ENCODE peak calls at places on chromosomes 2 and 18, in nine cellular contexts. I is HFF-Myc; V is NCI-H1105; R is NCI-H1092 treated with DMSO at 0.1 percent for 48 hours; D is skeletal muscle cell; Z is stimulated activated CD4-positive, alpha-beta T cell treated with anti-CD3 and anti-CD28 coated beads, Interleukin-15, amount 100 ng/mL, for 1 hour; M is HAP-1; U is mucosa of gallbladder; H is naive thymus-derived CD8-positive, alpha-beta T cell. S is an unnamed sample.

GRCh38 chr2:80670763-80671162 is 366.2 kb upstream of the LRRTM1 start:
- DNase-seq in D (no peak), U (no peak), M (no peak), Z (no peak), H (no peak), R (no peak), I (no peak), V (no peak), S (no peak)

GRCh38 chr2:33136570-33136969 is 189.8 kb downstream of the LTBP1 start:
- DNase-seq in H (no peak), Z (no peak), D (no peak), M (no peak), I (no peak), R (no peak), U (no peak), V (no peak), S (no peak)

GRCh38 chr2:100396483-100396882 is 21.0 kb downstream of the CHST10 start:
- DNase-seq in Z (no peak), M (no peak), R (no peak), U (no peak), D (no peak), I (no peak), H (no peak), V (no peak), S (no peak)

GRCh38 chr18:62105373-62105772 is 81.5 kb downstream of the PIGN start:
- DNase-seq in R (no peak), H (no peak), M (no peak), U (no peak), I (no peak), Z (no peak), D (no peak), V (no peak), S (no peak)

GRCh38 chr2:231235217-231235616 is 36.8 kb downstream of the ARMC9 start:
- DNase-seq in R (no peak), M (no peak), Z (no peak), V (no peak), I (no peak), H (no peak), D (no peak), U (no peak), S (no peak)

GRCh38 chr2:192243488-192243887 is 48.8 kb upstream of the TMEFF2 start:
- DNase-seq in U (no peak), V (no peak), I (peak; percentile 19), H (no peak), D (peak; percentile 64), Z (no peak), M (no peak), R (no peak), S (no peak)

GRCh38 chr18:49933530-49933929 is 120.2 kb upstream of the ACAA2 start:
- DNase-seq in H (no peak), D (peak; percentile 56), Z (no peak), I (peak; percentile 22), M (no peak), V (no peak), U (no peak), R (no peak), S (no peak)

GRCh38 chr2:69278366-69278765 is 108.7 kb downstream of the GFPT1 start:
- DNase-seq in M (no peak), D (no peak), Z (no peak), I (no peak), U (no peak), R (no peak), V (no peak), H (no peak), S (no peak)

GRCh38 chr2:69013123-69013836 is at the start of gene ANTXR1:
- DNase-seq in H (no peak), V (peak; percentile 79), M (peak; percentile 82), D (peak; percentile 47), U (peak; percentile 21), R (peak; percentile 71), I (peak; percentile 67), Z (no peak), S (no peak)

GRCh38 chr18:64165906-64166305 is 17.0 kb upstream of the LINC00305 start:
- DNase-seq in Z (no peak), V (no peak), U (no peak), M (no peak), H (no peak), I (no peak), D (peak; percentile 79), R (no peak), S (no peak)

GRCh38 chr18:55109818-55110414 is 150.7 kb upstream of the CCDC68 start:
- DNase-seq in I (no peak), Z (no peak), M (no peak), U (no peak), V (no peak), H (no peak), D (no peak), R (no peak), S (no peak)

GRCh38 chr18:34658101-34658500 is 52.0 kb upstream of the DTNA start:
- DNase-seq in Z (no peak), R (no peak), V (no peak), U (no peak), H (no peak), M (no peak), I (no peak), D (no peak), S (no peak)

GRCh38 chr2:204670124-204670523 is 124.8 kb downstream of the PARD3B start:
- DNase-seq in U (no peak), V (no peak), D (no peak), M (peak; percentile 18), Z (no peak), R (peak; percentile 30), I (no peak), H (no peak), S (no peak)

GRCh38 chr2:19425419-19425818 is 67.0 kb upstream of the OSR1 start:
- DNase-seq in I (no peak), U (no peak), M (no peak), D (peak; percentile 71), Z (no peak), R (no peak), H (no peak), V (no peak), S (no peak)

GRCh38 chr2:134337617-134338016 is 83.7 kb downstream of the MGAT5 start:
- DNase-seq in I (no peak), M (no peak), U (no peak), R (no peak), H (no peak), V (no peak), D (no peak), Z (no peak), S (no peak)

GRCh38 chr18:78376036-78376435 is 603.6 kb upstream of the SALL3 start:
- DNase-seq in M (no peak), V (peak; percentile 7), D (no peak), I (no peak), R (no peak), Z (no peak), H (no peak), U (no peak), S (no peak)

GRCh38 chr2:218026244-218026643 is 23.4 kb upstream of the TNS1 start:
- DNase-seq in Z (no peak), M (peak; percentile 4), I (no peak), U (no peak), R (no peak), H (no peak), V (no peak), D (no peak), S (no peak)

GRCh38 chr18:12518832-12519534 is 111.3 kb downstream of the PRELID3A start:
- DNase-seq in H (no peak), Z (no peak), U (no peak), M (peak; percentile 21), R (no peak), V (no peak), I (no peak), D (no peak), S (no peak)

GRCh38 chr2:157936464-157936863 is 60.3 kb upstream of the ACVR1 start:
- DNase-seq in H (no peak), Z (no peak), U (no peak), D (peak; percentile 4), V (no peak), R (no peak), M (no peak), I (no peak), S (no peak)

GRCh38 chr18:70322928-70323327 is 34.1 kb downstream of the SOCS6 start:
- DNase-seq in V (no peak), D (peak; percentile 77), R (no peak), I (no peak), U (no peak), H (no peak), M (no peak), Z (no peak), S (no peak)

GRCh38 chr2:65033178-65033577 is 23.0 kb upstream of the CEP68 start:
- DNase-seq in R (no peak), M (peak; percentile 21), I (no peak), D (no peak), Z (no peak), U (no peak), H (no peak), V (no peak), S (no peak)

GRCh38 chr2:101873543-101873942 is 118.2 kb upstream of the IL1R2 start:
- DNase-seq in D (no peak), U (no peak), V (no peak), H (no peak), R (peak; percentile 1), Z (no peak), I (no peak), M (no peak), S (no peak)

GRCh38 chr2:240959941-240960308 is 38.5 kb upstream of the SNED1 start:
- DNase-seq in Z (no peak), M (peak; percentile 4), D (no peak), I (no peak), R (no peak), U (no peak), V (no peak), H (no peak), S (no peak)

GRCh38 chr2:85673736-85674375 is 5.9 kb upstream of the SFTPB start:
- DNase-seq in U (no peak), D (no peak), R (no peak), I (no peak), M (no peak), H (no peak), Z (no peak), V (no peak), S (no peak)

GRCh38 chr2:236969767-236970655 is 115.7 kb upstream of the COPS8 start:
- DNase-seq in M (no peak), D (no peak), Z (no peak), R (no peak), I (no peak), V (no peak), H (no peak), U (no peak), S (no peak)

GRCh38 chr2:41933035-41933429 is 114.8 kb upstream of the PKDCC start:
- DNase-seq in D (no peak), I (no peak), V (no peak), H (no peak), R (no peak), U (no peak), M (no peak), Z (no peak), S (no peak)

GRCh38 chr2:45729753-45730512 is 78.5 kb downstream of the PRKCE start:
- DNase-seq in V (no peak), U (no peak), H (peak; percentile 10), Z (no peak), I (no peak), M (no peak), R (no peak), D (no peak), S (no peak)

GRCh38 chr18:28972333-28972732 is 795.4 kb upstream of the CDH2 start:
- DNase-seq in V (no peak), H (no peak), R (no peak), U (no peak), M (no peak), Z (no peak), D (no peak), I (no peak), S (no peak)

GRCh38 chr2:161136696-161137324 is 23.4 kb upstream of the TANK start:
- DNase-seq in I (no peak), Z (no peak), M (no peak), D (no peak), V (no peak), R (no peak), H (peak; percentile 23), U (no peak), S (peak; percentile 77)

GRCh38 chr2:217853301-217853881 is 149.4 kb downstream of the TNS1 start:
- DNase-seq in M (no peak), U (no peak), V (no peak), R (no peak), H (no peak), D (peak; percentile 52), I (no peak), Z (no peak), S (no peak)

GRCh38 chr2:200095436-200095835 is 140.1 kb downstream of the MAIP1 start:
- DNase-seq in I (no peak), H (no peak), R (no peak), Z (no peak), V (no peak), U (no peak), D (no peak), M (no peak), S (no peak)

S was measured in glomerular endothelial cell.